ENCODE peak calls at places on chromosomes 11 and 22, in seven cellular contexts. Y is T-helper 1 cell; O is KBM-7; M is neuronal stem cell; J is activated CD8-positive, alpha-beta memory T cell treated with anti-CD3 and anti-CD28 coated beads for 48 hours; L is fibroblast of villous mesenchyme; R is IMR-90. S is an unnamed sample.

GRCh38 chr11:46356911-46357482 is 9.7 kb downstream of the DGKZ start:
- DNase-seq in Y (no peak), O (peak), M (no peak), J (no peak), L (peak), R (peak), S (no peak)

GRCh38 chr11:24739637-24740036 is 242.8 kb downstream of the LUZP2 start:
- DNase-seq in Y (no peak), O (no peak), M (no peak), J (no peak), L (no peak), R (no peak), S (no peak)

GRCh38 chr11:103591554-103591953 is 444.9 kb upstream of the DDI1 start:
- DNase-seq in Y (no peak), O (no peak), M (no peak), J (no peak), L (no peak), R (no peak), S (no peak)

GRCh38 chr11:10818594-10818993 is 9.9 kb upstream of the EIF4G2 start:
- DNase-seq in Y (no peak), O (no peak), M (no peak), J (no peak), L (peak), R (peak), S (no peak)

GRCh38 chr11:18733202-18733601 is 7.2 kb upstream of the IGSF22 start:
- DNase-seq in Y (no peak), O (no peak), M (no peak), J (no peak), L (no peak), R (no peak), S (no peak)

GRCh38 chr11:102513869-102514268 is 16.7 kb downstream of the MMP7 start:
- DNase-seq in Y (no peak), O (no peak), M (no peak), J (no peak), L (peak), R (peak), S (no peak)

GRCh38 chr11:44795803-44796535 is 69.2 kb downstream of the TSPAN18 start:
- DNase-seq in Y (no peak), O (no peak), M (no peak), J (no peak), L (no peak), R (no peak), S (no peak)

GRCh38 chr11:59283825-59284772 is 71.4 kb upstream of the MPEG1 start:
- DNase-seq in Y (no peak), O (peak), M (peak), J (no peak), L (peak), R (peak), S (peak)

GRCh38 chr11:72975778-72976520 is 161.7 kb downstream of the ATG16L2 start:
- DNase-seq in Y (no peak), O (peak), M (no peak), J (no peak), L (peak), R (peak), S (no peak)

GRCh38 chr22:30855677-30856518 is 112.7 kb downstream of the MORC2 start:
- DNase-seq in Y (no peak), O (no peak), M (no peak), J (no peak), L (no peak), R (no peak), S (no peak)

GRCh38 chr11:134365011-134365925 is 33.5 kb downstream of the GLB1L2 start:
- DNase-seq in Y (no peak), O (no peak), M (no peak), J (no peak), L (no peak), R (no peak), S (no peak)

GRCh38 chr22:30396871-30397655 is at the start of gene SEC14L2:
- DNase-seq in Y (peak), O (peak), M (no peak), J (peak), L (peak), R (peak), S (peak)

S was measured in neural progenitor cell.